ENCODE peak calls at places on chromosomes 13 and 19, in ten cellular contexts. K, V, H, A, U, L, O, G, D and B are unnamed samples.

GRCh38 chr13:101231751-101232428 is 184.4 kb downstream of the NALCN start:
- DNase-seq in D (no peak), K (no peak), L (no peak), O (no peak), A (no peak), G (no peak), U (peak), V (no peak), H (no peak), B (no peak)

GRCh38 chr13:49219647-49220034 is 497 bp upstream of the MLNR start:
- DNase-seq in U (no peak), V (no peak), D (no peak), K (peak), G (no peak), A (no peak), L (no peak), H (no peak), O (no peak), B (no peak)

GRCh38 chr19:21130097-21130775 is 11.6 kb upstream of the ZNF431 start:
- DNase-seq in V (peak), G (no peak), L (no peak), K (no peak), H (no peak), O (no peak), U (no peak), D (no peak), A (no peak), B (no peak)

GRCh38 chr13:34967851-34968562 is 25.9 kb downstream of the NBEA start:
- DNase-seq in A (no peak), G (no peak), H (no peak), V (no peak), U (no peak), L (no peak), O (no peak), D (no peak), K (no peak), B (no peak)

GRCh38 chr19:17327654-17328516 is 6.8 kb downstream of the ANO8 start:
- DNase-seq in O (peak), A (peak), D (peak), V (no peak), H (peak), G (peak), L (no peak), K (peak), U (no peak), B (peak)

GRCh38 chr19:46629546-46630025 is 4.7 kb upstream of the PTGIR start:
- DNase-seq in K (no peak), H (no peak), G (no peak), O (no peak), A (no peak), U (no peak), L (no peak), D (peak), V (no peak), B (no peak)

GRCh38 chr13:108780706-108781105 is 151.3 kb downstream of the MYO16 start:
- DNase-seq in G (no peak), O (no peak), A (no peak), V (no peak), H (no peak), U (no peak), D (no peak), K (no peak), L (no peak), B (no peak)

GRCh38 chr13:112714772-112715569 is 25.1 kb downstream of the ATP11A start:
- DNase-seq in K (no peak), O (no peak), L (no peak), D (no peak), G (no peak), V (no peak), H (no peak), A (no peak), U (no peak), B (peak)

GRCh38 chr13:112069727-112070300 is 2.9 kb downstream of the SOX1 start:
- DNase-seq in D (no peak), U (no peak), G (no peak), V (no peak), H (no peak), O (no peak), K (no peak), L (no peak), A (no peak), B (peak)

GRCh38 chr19:39998511-39998910 is 1.7 kb downstream of the ZNF546 start:
- DNase-seq in K (no peak), H (no peak), U (peak), D (no peak), O (no peak), L (no peak), V (no peak), A (no peak), G (no peak), B (no peak)

GRCh38 chr13:103291693-103292572 is 225.7 kb upstream of the SLC10A2 start:
- DNase-seq in O (no peak), K (no peak), A (no peak), D (no peak), G (no peak), L (no peak), H (no peak), U (no peak), V (no peak), B (peak)

GRCh38 chr19:38394488-38394887 is 6.0 kb downstream of the SPRED3 start:
- DNase-seq in L (no peak), V (no peak), O (peak), A (peak), H (peak), G (peak), U (no peak), K (no peak), D (no peak), B (peak)

GRCh38 chr19:35521124-35521743 is 6.9 kb downstream of the SBSN start:
- DNase-seq in D (no peak), H (no peak), L (no peak), O (no peak), K (no peak), V (no peak), G (no peak), A (no peak), U (no peak), B (peak)

GRCh38 chr19:18839465-18840287 is 7.9 kb downstream of the UPF1 start:
- DNase-seq in H (no peak), O (no peak), A (no peak), G (no peak), U (no peak), V (no peak), D (peak), L (no peak), K (no peak), B (peak)

GRCh38 chr13:30752201-30752797 is 17.0 kb downstream of the ALOX5AP start:
- DNase-seq in U (peak), L (no peak), G (no peak), V (no peak), K (no peak), O (no peak), H (no peak), D (peak), A (no peak), B (no peak)

GRCh38 chr13:75725784-75726183 is 89.7 kb downstream of the LMO7 start:
- DNase-seq in V (no peak), D (peak), K (no peak), O (no peak), U (no peak), G (no peak), L (no peak), A (no peak), H (no peak), B (no peak)

GRCh38 chr19:4284176-4284958 is 5.3 kb downstream of the SHD start:
- DNase-seq in O (no peak), L (no peak), A (no peak), D (no peak), K (peak), V (no peak), G (no peak), H (no peak), U (no peak), B (peak)

GRCh38 chr13:43805681-43806128 is 18.9 kb upstream of the ENOX1 start:
- DNase-seq in A (no peak), G (no peak), V (no peak), L (no peak), U (peak), O (no peak), K (no peak), H (no peak), D (no peak), B (peak)

GRCh38 chr19:17172624-17173345 is 42.4 kb upstream of the USE1 start:
- DNase-seq in D (no peak), O (no peak), G (no peak), H (no peak), A (no peak), L (no peak), U (no peak), K (no peak), V (no peak), B (no peak)

GRCh38 chr13:79796116-79796515 is 315.2 kb downstream of the NDFIP2 start:
- DNase-seq in V (no peak), K (no peak), U (no peak), A (no peak), H (no peak), G (no peak), O (no peak), D (no peak), L (no peak), B (no peak)

GRCh38 chr13:33355470-33355869 is 69.9 kb upstream of the STARD13 start:
- DNase-seq in A (no peak), G (no peak), D (peak), O (no peak), L (no peak), H (no peak), V (no peak), U (peak), K (no peak), B (no peak)

GRCh38 chr19:6856749-6857372 is 30.5 kb upstream of the ADGRE1 start:
- DNase-seq in G (no peak), A (no peak), H (no peak), V (no peak), K (no peak), O (no peak), U (no peak), L (no peak), D (no peak), B (no peak)

GRCh38 chr13:95571941-95572340 is 19.4 kb downstream of the CLDN10 start:
- DNase-seq in D (no peak), U (no peak), G (no peak), A (no peak), K (no peak), H (no peak), O (no peak), L (no peak), V (no peak), B (no peak)

GRCh38 chr19:48154003-48154402 is 16.1 kb downstream of the LIG1 start:
- DNase-seq in V (no peak), H (no peak), O (no peak), D (no peak), G (no peak), A (no peak), L (no peak), U (peak), K (no peak), B (no peak)

GRCh38 chr13:114108141-114108761 is 24.2 kb downstream of the RASA3 start:
- DNase-seq in U (no peak), K (no peak), L (no peak), D (no peak), A (no peak), V (no peak), H (no peak), O (no peak), G (no peak), B (no peak)

GRCh38 chr19:30555788-30556110 is 183.6 kb downstream of the ZNF536 start:
- DNase-seq in L (no peak), A (no peak), D (no peak), V (no peak), O (no peak), K (no peak), H (no peak), U (no peak), G (no peak), B (no peak)

GRCh38 chr19:20078696-20079095 is 896 bp downstream of the ZNF90 start:
- DNase-seq in O (peak), K (no peak), A (peak), D (peak), H (no peak), L (no peak), U (peak), V (peak), G (no peak), B (peak)

GRCh38 chr13:43573361-43573740 is 213.4 kb downstream of the ENOX1 start:
- DNase-seq in H (no peak), V (no peak), A (no peak), K (no peak), G (no peak), O (no peak), U (no peak), D (no peak), L (no peak), B (no peak)

GRCh38 chr13:45120967-45121366 is 657 bp downstream of the GTF2F2 start:
- DNase-seq in D (no peak), G (no peak), K (no peak), H (no peak), L (no peak), O (no peak), U (no peak), V (no peak), A (no peak), B (no peak)